ENCODE peak calls at places on chromosomes 6 and 20, in seven cellular contexts. B is activated naive CD4-positive, alpha-beta T cell treated with Interleukin-2 at 50 U/mL for 16 hours; E is stimulated activated CD4-positive, alpha-beta T cell treated with anti-CD3 and anti-CD28 coated beads, Interleukin-2, amount 100 ng/mL, for 48 hours; L is NCI-H1105 treated with DMSO at 0.1 percent for 48 hours; G is lower lobe of right lung; Z is activated CD4-positive, alpha-beta memory T cell treated with anti-CD3 and anti-CD28 coated beads for 36 hours; A is ELR. Y is an unnamed sample.

GRCh38 chr6:130447374-130447773 is 81.6 kb downstream of the TMEM200A start:
- DNase-seq in B (no peak), E (no peak), L (no peak), G (no peak), Z (no peak), A (peak), Y (no peak)

GRCh38 chr20:7392551-7392950 is 547.7 kb downstream of the HAO1 start:
- DNase-seq in B (no peak), E (no peak), L (no peak), G (no peak), Z (no peak), A (peak), Y (no peak)

GRCh38 chr6:77368660-77369313 is 94.5 kb downstream of the HTR1B start:
- DNase-seq in B (no peak), E (no peak), L (no peak), G (peak), Z (no peak), A (peak), Y (no peak)

GRCh38 chr6:82957171-82957894 is 108.3 kb downstream of the UBE3D start:
- DNase-seq in B (no peak), E (no peak), L (no peak), G (no peak), Z (no peak), A (peak), Y (no peak)

GRCh38 chr6:8238772-8239683 is 136.7 kb upstream of the EEF1E1 start:
- DNase-seq in B (no peak), E (no peak), L (no peak), G (no peak), Z (no peak), A (no peak), Y (no peak)

GRCh38 chr20:19827818-19828217 is 69.8 kb downstream of the RIN2 start:
- DNase-seq in B (no peak), E (no peak), L (no peak), G (no peak), Z (no peak), A (no peak), Y (no peak)

GRCh38 chr6:170049641-170050491 is 241.0 kb downstream of the DLL1 start:
- DNase-seq in B (no peak), E (no peak), L (no peak), G (peak), Z (no peak), A (peak), Y (no peak)

GRCh38 chr20:62942456-62942855 is 4.5 kb downstream of the GID8 start:
- DNase-seq in B (no peak), E (no peak), L (no peak), G (peak), Z (no peak), A (no peak), Y (no peak)

GRCh38 chr6:146887447-146888077 is 288.8 kb downstream of the ADGB start:
- DNase-seq in B (no peak), E (no peak), L (no peak), G (no peak), Z (no peak), A (no peak), Y (no peak)

GRCh38 chr20:62266340-62266739 is 28.0 kb downstream of the OSBPL2 start:
- DNase-seq in B (no peak), E (no peak), L (no peak), G (no peak), Z (peak), A (peak), Y (no peak)

GRCh38 chr20:17010181-17010580 is 216.7 kb upstream of the PCSK2 start:
- DNase-seq in B (no peak), E (no peak), L (no peak), G (no peak), Z (no peak), A (no peak), Y (no peak)

GRCh38 chr6:135833806-135834205 is 17.7 kb upstream of the PDE7B start:
- DNase-seq in B (no peak), E (no peak), L (no peak), G (no peak), Z (no peak), A (no peak), Y (no peak)

GRCh38 chr6:43942011-43942442 is 172.0 kb downstream of the VEGFA start:
- DNase-seq in B (no peak), E (no peak), L (no peak), G (no peak), Z (no peak), A (no peak), Y (no peak)

GRCh38 chr6:3325210-3325609 is 66.5 kb downstream of the PSMG4 start:
- DNase-seq in B (no peak), E (no peak), L (peak), G (no peak), Z (no peak), A (no peak), Y (no peak)

GRCh38 chr20:32453467-32454163 is 95.5 kb downstream of the ASXL1 start:
- DNase-seq in B (no peak), E (no peak), L (no peak), G (peak), Z (no peak), A (no peak), Y (no peak)

GRCh38 chr6:44105146-44105545 is 22.1 kb downstream of the MRPL14 start:
- DNase-seq in B (no peak), E (no peak), L (no peak), G (no peak), Z (no peak), A (no peak), Y (no peak)

GRCh38 chr6:130513770-130514169 is 148.0 kb downstream of the TMEM200A start:
- DNase-seq in B (peak), E (peak), L (peak), G (no peak), Z (peak), A (peak), Y (no peak)

GRCh38 chr20:58835231-58835630 is 15.5 kb downstream of the GNAS-AS1 start:
- DNase-seq in B (no peak), E (no peak), L (no peak), G (no peak), Z (no peak), A (no peak), Y (no peak)